ENCODE peak calls at places on chromosomes 4 and X, in ten cellular contexts. One of them, this sample, is unnamed.

GRCh38 chr4:157043131-157043530 is 32.8 kb upstream of the GLRB start:
- DNase-seq in neural progenitor cell: peak
- DNase-seq in heart left ventricle: no peak
- DNase-seq in stomach: no peak
- DNase-seq in WERI-Rb-1: no peak
- DNase-seq in body of pancreas: no peak
- DNase-seq in tibial nerve: no peak
- DNase-seq in endothelial cell: peak
- DNase-seq in neural crest cell: no peak
- DNase-seq in AG04449: no peak
- DNase-seq in this sample: no peak

GRCh38 chrX:24259544-24260240 is 54.2 kb downstream of the SUPT20HL2 start:
- DNase-seq in tibial nerve: no peak
- DNase-seq in body of pancreas: peak
- DNase-seq in stomach: no peak
- DNase-seq in neural progenitor cell: peak
- DNase-seq in endothelial cell: peak
- DNase-seq in heart left ventricle: peak
- DNase-seq in WERI-Rb-1: peak
- DNase-seq in AG04449: no peak
- DNase-seq in neural crest cell: peak
- DNase-seq in this sample: no peak

GRCh38 chrX:45628041-45628440 is 427.4 kb upstream of the DIPK2B start:
- DNase-seq in body of pancreas: no peak
- DNase-seq in tibial nerve: no peak
- DNase-seq in AG04449: no peak
- DNase-seq in heart left ventricle: no peak
- DNase-seq in endothelial cell: no peak
- DNase-seq in neural progenitor cell: no peak
- DNase-seq in WERI-Rb-1: no peak
- DNase-seq in neural crest cell: no peak
- DNase-seq in stomach: no peak
- DNase-seq in this sample: no peak

GRCh38 chr4:155249036-155249566 is 40.7 kb downstream of the NPY2R start:
- DNase-seq in body of pancreas: no peak
- DNase-seq in stomach: no peak
- DNase-seq in neural progenitor cell: peak
- DNase-seq in neural crest cell: no peak
- DNase-seq in tibial nerve: no peak
- DNase-seq in heart left ventricle: no peak
- DNase-seq in WERI-Rb-1: peak
- DNase-seq in endothelial cell: no peak
- DNase-seq in AG04449: no peak
- DNase-seq in this sample: no peak

GRCh38 chr4:61440306-61440705 is 240.2 kb downstream of the ADGRL3 start:
- DNase-seq in endothelial cell: no peak
- DNase-seq in neural crest cell: no peak
- DNase-seq in neural progenitor cell: no peak
- DNase-seq in tibial nerve: no peak
- DNase-seq in heart left ventricle: no peak
- DNase-seq in AG04449: no peak
- DNase-seq in WERI-Rb-1: no peak
- DNase-seq in stomach: no peak
- DNase-seq in body of pancreas: no peak
- DNase-seq in this sample: no peak

GRCh38 chrX:150767475-150768131 is 74.4 kb downstream of the MTMR1 start:
- DNase-seq in heart left ventricle: no peak
- DNase-seq in tibial nerve: no peak
- DNase-seq in body of pancreas: no peak
- DNase-seq in WERI-Rb-1: no peak
- DNase-seq in stomach: no peak
- DNase-seq in neural crest cell: no peak
- DNase-seq in endothelial cell: no peak
- DNase-seq in neural progenitor cell: no peak
- DNase-seq in AG04449: peak
- DNase-seq in this sample: no peak

GRCh38 chrX:153780678-153781427 is at the start of gene SRPK3:
- DNase-seq in stomach: no peak
- DNase-seq in endothelial cell: no peak
- DNase-seq in WERI-Rb-1: peak
- DNase-seq in AG04449: no peak
- DNase-seq in heart left ventricle: peak
- DNase-seq in tibial nerve: no peak
- DNase-seq in neural crest cell: no peak
- DNase-seq in body of pancreas: no peak
- DNase-seq in neural progenitor cell: no peak
- DNase-seq in this sample: no peak

GRCh38 chr4:150973626-150974250 is 41.3 kb downstream of the LRBA start:
- DNase-seq in stomach: no peak
- DNase-seq in heart left ventricle: no peak
- DNase-seq in WERI-Rb-1: no peak
- DNase-seq in neural progenitor cell: no peak
- DNase-seq in neural crest cell: no peak
- DNase-seq in endothelial cell: no peak
- DNase-seq in AG04449: no peak
- DNase-seq in body of pancreas: no peak
- DNase-seq in tibial nerve: no peak
- DNase-seq in this sample: no peak

GRCh38 chr4:184444953-184445309 is 29.4 kb downstream of the IRF2 start:
- DNase-seq in neural progenitor cell: no peak
- DNase-seq in body of pancreas: no peak
- DNase-seq in WERI-Rb-1: no peak
- DNase-seq in heart left ventricle: no peak
- DNase-seq in stomach: no peak
- DNase-seq in neural crest cell: no peak
- DNase-seq in tibial nerve: no peak
- DNase-seq in endothelial cell: no peak
- DNase-seq in AG04449: no peak
- DNase-seq in this sample: no peak

GRCh38 chrX:154444755-154445246 is 860 bp downstream of the FAM50A start:
- DNase-seq in heart left ventricle: no peak
- DNase-seq in neural progenitor cell: no peak
- DNase-seq in stomach: no peak
- DNase-seq in body of pancreas: no peak
- DNase-seq in AG04449: no peak
- DNase-seq in endothelial cell: no peak
- DNase-seq in WERI-Rb-1: no peak
- DNase-seq in tibial nerve: no peak
- DNase-seq in neural crest cell: no peak
- DNase-seq in this sample: no peak

GRCh38 chr4:56640907-56641493 is 40.1 kb downstream of the HOPX start:
- DNase-seq in endothelial cell: no peak
- DNase-seq in neural crest cell: no peak
- DNase-seq in WERI-Rb-1: no peak
- DNase-seq in neural progenitor cell: no peak
- DNase-seq in tibial nerve: no peak
- DNase-seq in heart left ventricle: no peak
- DNase-seq in body of pancreas: no peak
- DNase-seq in AG04449: no peak
- DNase-seq in stomach: no peak
- DNase-seq in this sample: no peak

GRCh38 chr4:7371122-7371941 is 63.4 kb downstream of the PSAPL1 start:
- DNase-seq in AG04449: no peak
- DNase-seq in tibial nerve: no peak
- DNase-seq in stomach: no peak
- DNase-seq in heart left ventricle: no peak
- DNase-seq in neural progenitor cell: no peak
- DNase-seq in endothelial cell: no peak
- DNase-seq in WERI-Rb-1: no peak
- DNase-seq in neural crest cell: no peak
- DNase-seq in body of pancreas: no peak
- DNase-seq in this sample: no peak

GRCh38 chr4:55329012-55329411 is 17.0 kb upstream of the SRD5A3 start:
- DNase-seq in neural crest cell: no peak
- DNase-seq in endothelial cell: no peak
- DNase-seq in neural progenitor cell: no peak
- DNase-seq in stomach: no peak
- DNase-seq in body of pancreas: no peak
- DNase-seq in WERI-Rb-1: no peak
- DNase-seq in heart left ventricle: no peak
- DNase-seq in tibial nerve: no peak
- DNase-seq in AG04449: no peak
- DNase-seq in this sample: no peak

GRCh38 chr4:189664693-189665250 is 275.9 kb upstream of the FRG1 start:
- DNase-seq in neural progenitor cell: no peak
- DNase-seq in tibial nerve: no peak
- DNase-seq in heart left ventricle: no peak
- DNase-seq in endothelial cell: no peak
- DNase-seq in WERI-Rb-1: no peak
- DNase-seq in neural crest cell: no peak
- DNase-seq in stomach: no peak
- DNase-seq in body of pancreas: no peak
- DNase-seq in AG04449: no peak
- DNase-seq in this sample: no peak

GRCh38 chrX:130167040-130167439 is 1.4 kb upstream of the AIFM1 start:
- DNase-seq in neural crest cell: no peak
- DNase-seq in neural progenitor cell: no peak
- DNase-seq in body of pancreas: no peak
- DNase-seq in endothelial cell: no peak
- DNase-seq in WERI-Rb-1: no peak
- DNase-seq in heart left ventricle: no peak
- DNase-seq in stomach: no peak
- DNase-seq in AG04449: no peak
- DNase-seq in tibial nerve: no peak
- DNase-seq in this sample: no peak

DNA sequence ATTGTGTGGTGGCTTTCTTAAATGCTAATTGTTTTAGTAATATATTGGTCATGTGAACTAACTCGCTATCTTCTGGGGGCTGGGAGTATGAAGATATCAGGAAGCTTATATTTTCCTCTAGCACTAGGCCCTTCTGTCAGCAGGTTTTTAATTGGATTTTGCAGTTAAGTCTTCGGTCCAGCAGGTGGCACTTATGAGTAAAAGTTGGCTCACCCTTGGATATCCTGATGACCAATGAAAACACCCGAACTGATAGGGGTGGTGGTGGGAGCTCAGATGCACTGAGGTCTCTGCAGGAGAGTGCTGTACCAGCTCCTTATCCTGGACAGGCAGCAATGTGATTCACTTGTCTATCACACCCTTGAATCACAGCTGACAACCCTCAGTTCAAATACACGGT is 1365.8 kb upstream of the DIAPH2 start:
- DNase-seq in tibial nerve: no peak
- DNase-seq in neural crest cell: no peak
- DNase-seq in stomach: no peak
- DNase-seq in body of pancreas: no peak
- DNase-seq in neural progenitor cell: peak
- DNase-seq in endothelial cell: peak
- DNase-seq in AG04449: no peak
- DNase-seq in WERI-Rb-1: peak
- DNase-seq in heart left ventricle: no peak
- DNase-seq in this sample: no peak
- TF ChIP-seq CTCF in tibial nerve: no peak
- TF ChIP-seq CTCF in neural crest cell: peak
- TF ChIP-seq CTCF in stomach: no peak
- TF ChIP-seq CTCF in body of pancreas: no peak
- TF ChIP-seq CTCF in neural progenitor cell: peak
- TF ChIP-seq CTCF in endothelial cell: peak
- TF ChIP-seq CTCF in AG04449: no peak
- TF ChIP-seq CTCF in WERI-Rb-1: peak
- TF ChIP-seq CTCF in heart left ventricle: no peak
- TF ChIP-seq CTCF in this sample: peak

DNA sequence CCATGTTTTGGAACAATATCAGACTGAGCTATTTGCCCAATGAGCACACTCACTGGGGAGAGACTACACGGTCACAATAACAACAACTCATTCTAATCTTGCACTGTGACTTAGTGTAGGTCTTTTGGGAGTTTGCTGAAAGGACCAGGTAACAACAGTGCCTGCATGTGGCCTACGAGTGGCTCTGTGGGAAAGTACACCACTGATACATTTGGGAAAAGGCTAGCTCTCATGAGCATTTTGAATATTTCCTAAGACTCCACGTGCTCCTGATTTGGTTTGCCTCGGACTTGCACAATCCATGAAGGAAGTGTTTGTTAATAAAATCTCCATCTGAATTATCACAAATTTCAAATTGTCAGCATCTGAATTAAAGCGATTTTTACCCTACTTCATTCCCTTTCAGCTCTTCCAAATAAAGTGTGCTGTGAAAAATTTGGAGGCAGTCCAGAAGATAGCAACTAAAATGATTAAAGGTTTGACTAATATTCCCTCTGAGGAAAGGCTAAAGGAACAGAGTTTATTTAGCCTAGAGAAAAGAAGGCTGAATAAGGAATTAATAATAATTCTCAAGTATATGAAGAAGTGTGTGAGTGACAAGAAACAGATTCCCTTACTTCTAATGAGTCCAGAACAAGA is 406.4 kb downstream of the PPARGC1A start:
- DNase-seq in AG04449: no peak
- DNase-seq in neural crest cell: no peak
- DNase-seq in tibial nerve: no peak
- DNase-seq in body of pancreas: no peak
- DNase-seq in neural progenitor cell: no peak
- DNase-seq in endothelial cell: no peak
- DNase-seq in heart left ventricle: no peak
- DNase-seq in stomach: no peak
- DNase-seq in WERI-Rb-1: no peak
- DNase-seq in this sample: no peak
- TF ChIP-seq CTCF in AG04449: no peak
- TF ChIP-seq CTCF in neural crest cell: no peak
- TF ChIP-seq CTCF in tibial nerve: no peak
- TF ChIP-seq CTCF in body of pancreas: no peak
- TF ChIP-seq CTCF in neural progenitor cell: no peak
- TF ChIP-seq CTCF in endothelial cell: no peak
- TF ChIP-seq CTCF in heart left ventricle: no peak
- TF ChIP-seq CTCF in stomach: no peak
- TF ChIP-seq CTCF in WERI-Rb-1: no peak
- TF ChIP-seq CTCF in this sample: no peak

DNA sequence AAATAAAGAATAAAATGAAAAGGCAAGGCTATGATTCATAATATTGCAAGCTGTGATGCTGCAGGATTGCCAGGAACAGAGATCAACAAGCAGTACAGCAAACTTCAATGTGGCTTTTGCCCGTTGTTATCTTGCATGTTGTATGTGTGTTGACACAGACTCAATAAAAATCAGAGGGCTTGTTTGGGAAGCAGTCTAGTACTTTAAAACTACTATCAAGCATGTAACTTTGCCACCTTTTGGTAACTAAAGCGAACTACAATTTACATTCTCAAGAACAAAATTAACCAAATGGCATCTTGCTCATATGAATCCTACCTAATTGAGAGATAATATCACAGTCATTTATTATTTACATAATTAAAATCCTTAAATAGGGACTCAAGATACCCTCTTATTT is 79.8 kb upstream of the GPM6A start:
- DNase-seq in neural progenitor cell: peak
- DNase-seq in AG04449: no peak
- DNase-seq in heart left ventricle: no peak
- DNase-seq in endothelial cell: no peak
- DNase-seq in neural crest cell: no peak
- DNase-seq in WERI-Rb-1: no peak
- DNase-seq in body of pancreas: no peak
- DNase-seq in tibial nerve: no peak
- DNase-seq in stomach: no peak
- DNase-seq in this sample: no peak
- TF ChIP-seq CTCF in neural progenitor cell: peak
- TF ChIP-seq CTCF in AG04449: no peak
- TF ChIP-seq CTCF in heart left ventricle: peak
- TF ChIP-seq CTCF in endothelial cell: peak
- TF ChIP-seq CTCF in neural crest cell: peak
- TF ChIP-seq CTCF in WERI-Rb-1: peak
- TF ChIP-seq CTCF in body of pancreas: peak
- TF ChIP-seq CTCF in tibial nerve: no peak
- TF ChIP-seq CTCF in stomach: no peak
- TF ChIP-seq CTCF in this sample: no peak

GRCh38 chr4:140637836-140638235 is 69.1 kb upstream of the UCP1 start:
- DNase-seq in AG04449: no peak
- DNase-seq in stomach: no peak
- DNase-seq in endothelial cell: peak
- DNase-seq in neural crest cell: peak
- DNase-seq in heart left ventricle: no peak
- DNase-seq in body of pancreas: no peak
- DNase-seq in neural progenitor cell: peak
- DNase-seq in WERI-Rb-1: peak
- DNase-seq in tibial nerve: no peak
- DNase-seq in this sample: no peak
- TF ChIP-seq CTCF in AG04449: peak
- TF ChIP-seq CTCF in stomach: peak
- TF ChIP-seq CTCF in endothelial cell: peak
- TF ChIP-seq CTCF in neural crest cell: peak
- TF ChIP-seq CTCF in heart left ventricle: peak
- TF ChIP-seq CTCF in body of pancreas: peak
- TF ChIP-seq CTCF in neural progenitor cell: peak
- TF ChIP-seq CTCF in WERI-Rb-1: peak
- TF ChIP-seq CTCF in tibial nerve: peak
- TF ChIP-seq CTCF in this sample: no peak